ENCODE peak calls at places on chromosomes 7 and 10, in ten cellular contexts. W is tibial artery; O is DND-41; Q is effector memory CD4-positive, alpha-beta T cell; E is endodermal cell; Z is IMR-90; F is mammary epithelial cell; H is psoas muscle; C is cardiac muscle cell; B is HepG2. X is an unnamed sample. For H3K4me1, the result is how much of the 10 kb centered on the place peaks cover.

GRCh38 chr7:127338122-127338521 is 54.4 kb downstream of the ZNF800 start:
- DNase-seq in W (no peak), O (no peak), Q (no peak), E (no peak), Z (no peak), F (no peak), H (no peak), C (no peak), B (no peak), X (no peak)

GRCh38 chr10:28810062-28810870 is 132.9 kb downstream of the BAMBI start:
- DNase-seq in W (no peak), O (no peak), Q (no peak), E (peak), Z (peak), F (no peak), H (no peak), C (peak), B (no peak), X (no peak)

GRCh38 chr10:86251426-86251825 is 115.2 kb downstream of the GRID1 start:
- DNase-seq in W (no peak), O (no peak), Q (no peak), E (no peak), Z (no peak), F (no peak), H (no peak), C (no peak), B (no peak), X (no peak)

GRCh38 chr10:36448760-36449681 is 676.4 kb upstream of the ANKRD30A start:
- DNase-seq in W (no peak), O (no peak), Q (no peak), E (peak), Z (peak), F (no peak), H (no peak), C (no peak), B (no peak), X (no peak)

GRCh38 chr7:34748244-34749039 is 90.4 kb downstream of the NPSR1 start:
- DNase-seq in W (no peak), O (no peak), Q (no peak), E (peak), Z (peak), F (peak), H (peak), C (no peak), B (peak), X (no peak)

GRCh38 chr7:135512135-135512887 is 2.4 kb upstream of the CNOT4 start:
- DNase-seq in W (no peak), O (peak), Q (no peak), E (no peak), Z (peak), F (peak), H (no peak), C (peak), B (peak), X (peak)

GRCh38 chr10:5894873-5895272 is 4.8 kb downstream of the FBH1 start:
- DNase-seq in W (peak), O (no peak), Q (no peak), E (no peak), Z (no peak), F (no peak), H (no peak), C (peak), B (no peak), X (no peak)

GRCh38 chr7:150820148-150820547 is 19.6 kb downstream of the TMEM176A start:
- DNase-seq in W (no peak), O (no peak), Q (no peak), E (no peak), Z (no peak), F (no peak), H (no peak), C (no peak), B (no peak), X (no peak)

GRCh38 chr7:112161253-112162160 is 44.7 kb downstream of the DOCK4 start:
- DNase-seq in W (no peak), O (no peak), Q (no peak), E (no peak), Z (no peak), F (no peak), H (no peak), C (no peak), B (peak), X (no peak)

GRCh38 chr10:58475322-58476277 is 37.1 kb upstream of the BICC1 start:
- DNase-seq in W (no peak), O (no peak), Q (no peak), E (no peak), Z (peak), F (peak), H (no peak), C (no peak), B (no peak), X (no peak)

GRCh38 chr10:35792301-35792700 is 150.2 kb upstream of the FZD8 start:
- DNase-seq in W (no peak), O (no peak), Q (no peak), E (no peak), Z (peak), F (no peak), H (no peak), C (no peak), B (no peak), X (no peak)

GRCh38 chr7:11358637-11359036 is 385.0 kb downstream of the PHF14 start:
- DNase-seq in W (no peak), O (no peak), Q (no peak), E (no peak), Z (no peak), F (no peak), H (no peak), C (no peak), B (no peak), X (no peak)

GRCh38 chr7:112481833-112482669 is 1.3 kb downstream of the LSMEM1 start:
- DNase-seq in W (peak), O (no peak), Q (no peak), E (peak), Z (peak), F (peak), H (peak), C (no peak), B (no peak), X (no peak)

GRCh38 chr10:43258032-43258921 is 8.6 kb downstream of the RASGEF1A start:
- DNase-seq in W (no peak), O (no peak), Q (no peak), E (no peak), Z (no peak), F (no peak), H (no peak), C (no peak), B (no peak), X (no peak)

GRCh38 chr7:142868881-142869415 is 14.1 kb downstream of the EPHB6 start:
- DNase-seq in W (no peak), O (no peak), Q (no peak), E (peak), Z (no peak), F (no peak), H (no peak), C (no peak), B (no peak), X (no peak)

GRCh38 chr7:64686493-64687184 is 20.7 kb downstream of the ZNF107 start:
- DNase-seq in W (no peak), O (peak), Q (no peak), E (no peak), Z (no peak), F (peak), H (no peak), C (no peak), B (peak), X (peak)

GRCh38 chr7:76011437-76011836 is 17.0 kb upstream of the TMEM120A start:
- DNase-seq in W (peak), O (no peak), Q (no peak), E (no peak), Z (peak), F (no peak), H (peak), C (peak), B (no peak), X (peak)

GRCh38 chr7:141288626-141289025 is 214.8 kb downstream of the TMEM178B start:
- DNase-seq in W (no peak), O (no peak), Q (no peak), E (no peak), Z (no peak), F (no peak), H (no peak), C (no peak), B (no peak), X (no peak)

GRCh38 chr7:45987521-45988290 is 66.6 kb upstream of the IGFBP3 start:
- DNase-seq in W (peak), O (no peak), Q (no peak), E (peak), Z (no peak), F (no peak), H (no peak), C (no peak), B (peak), X (no peak)

GRCh38 chr10:13349776-13350274 is 1.7 kb upstream of the SEPHS1 start:
- DNase-seq in W (peak), O (peak), Q (no peak), E (peak), Z (peak), F (peak), H (peak), C (peak), B (no peak), X (peak)

GRCh38 chr7:72751978-72752377 is 76.0 kb downstream of the TYW1B start:
- DNase-seq in W (no peak), O (no peak), Q (no peak), E (peak), Z (no peak), F (no peak), H (no peak), C (peak), B (no peak), X (no peak)

GRCh38 chr7:130996841-130997231 is 262.8 kb upstream of the KLF14 start:
- DNase-seq in W (no peak), O (peak), Q (no peak), E (no peak), Z (peak), F (peak), H (no peak), C (no peak), B (peak), X (no peak)
- H3K4me1 ChIP-seq in W (under half), O (half or more), Q (half or more), E (under half), Z (under half), F (half or more), H (half or more), C (under half), B (half or more), X (under half)

GRCh38 chr7:132430863-132431822 is 145.1 kb downstream of the PLXNA4 start:
- DNase-seq in W (no peak), O (peak), Q (peak), E (no peak), Z (peak), F (peak), H (no peak), C (no peak), B (no peak), X (no peak)

GRCh38 chr7:132430466-132430862 is 145.8 kb downstream of the PLXNA4 start:
- DNase-seq in W (no peak), O (no peak), Q (no peak), E (no peak), Z (no peak), F (no peak), H (no peak), C (no peak), B (no peak), X (no peak)

GRCh38 chr7:132435016-132435990 is 141.0 kb downstream of the PLXNA4 start:
- DNase-seq in W (no peak), O (no peak), Q (no peak), E (no peak), Z (no peak), F (no peak), H (no peak), C (no peak), B (no peak), X (no peak)

GRCh38 chr7:132434041-132434440 is 142.2 kb downstream of the PLXNA4 start:
- DNase-seq in W (no peak), O (no peak), Q (no peak), E (no peak), Z (no peak), F (no peak), H (no peak), C (no peak), B (no peak), X (no peak)

DNA sequence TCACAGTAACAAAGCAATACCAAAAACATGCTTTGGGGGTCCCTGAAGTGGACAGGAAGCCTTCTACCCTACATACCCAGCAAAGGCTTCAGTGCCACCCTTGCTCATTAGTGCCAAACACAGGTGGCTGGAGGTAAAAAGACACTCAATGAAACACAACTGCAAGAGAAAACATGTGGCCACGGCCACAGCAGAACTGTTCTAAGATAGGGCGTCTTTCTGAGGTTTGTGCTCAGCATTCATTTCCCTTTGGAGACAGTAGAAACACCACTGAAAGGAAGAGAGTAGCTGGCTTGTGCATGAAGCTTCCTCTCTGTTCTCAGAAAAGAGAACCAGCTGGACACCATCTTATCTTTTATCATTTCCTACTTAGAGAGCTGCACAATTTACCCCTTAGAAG is 143.0 kb downstream of the PLXNA4 start:
- DNase-seq in W (no peak), O (no peak), Q (no peak), E (no peak), Z (no peak), F (no peak), H (no peak), C (no peak), B (no peak), X (no peak)
- H3K4me1 ChIP-seq in W (under half), O (under half), Q (under half), E (under half), Z (under half), F (under half), H (under half), C (under half), B (under half), X (under half)

GRCh38 chr7:101913247-101913721 is 95.9 kb downstream of the CUX1 start:
- DNase-seq in W (no peak), O (no peak), Q (no peak), E (no peak), Z (no peak), F (no peak), H (no peak), C (no peak), B (no peak), X (no peak)

GRCh38 chr7:101912711-101913110 is 95.3 kb downstream of the CUX1 start:
- DNase-seq in W (no peak), O (no peak), Q (no peak), E (no peak), Z (peak), F (no peak), H (no peak), C (no peak), B (no peak), X (no peak)

GRCh38 chr7:101911011-101911799 is 93.8 kb downstream of the CUX1 start:
- DNase-seq in W (no peak), O (no peak), Q (no peak), E (no peak), Z (peak), F (no peak), H (no peak), C (no peak), B (no peak), X (no peak)

GRCh38 chr7:101913876-101914275 is 96.5 kb downstream of the CUX1 start:
- DNase-seq in W (no peak), O (no peak), Q (no peak), E (no peak), Z (peak), F (no peak), H (no peak), C (no peak), B (no peak), X (no peak)

DNA sequence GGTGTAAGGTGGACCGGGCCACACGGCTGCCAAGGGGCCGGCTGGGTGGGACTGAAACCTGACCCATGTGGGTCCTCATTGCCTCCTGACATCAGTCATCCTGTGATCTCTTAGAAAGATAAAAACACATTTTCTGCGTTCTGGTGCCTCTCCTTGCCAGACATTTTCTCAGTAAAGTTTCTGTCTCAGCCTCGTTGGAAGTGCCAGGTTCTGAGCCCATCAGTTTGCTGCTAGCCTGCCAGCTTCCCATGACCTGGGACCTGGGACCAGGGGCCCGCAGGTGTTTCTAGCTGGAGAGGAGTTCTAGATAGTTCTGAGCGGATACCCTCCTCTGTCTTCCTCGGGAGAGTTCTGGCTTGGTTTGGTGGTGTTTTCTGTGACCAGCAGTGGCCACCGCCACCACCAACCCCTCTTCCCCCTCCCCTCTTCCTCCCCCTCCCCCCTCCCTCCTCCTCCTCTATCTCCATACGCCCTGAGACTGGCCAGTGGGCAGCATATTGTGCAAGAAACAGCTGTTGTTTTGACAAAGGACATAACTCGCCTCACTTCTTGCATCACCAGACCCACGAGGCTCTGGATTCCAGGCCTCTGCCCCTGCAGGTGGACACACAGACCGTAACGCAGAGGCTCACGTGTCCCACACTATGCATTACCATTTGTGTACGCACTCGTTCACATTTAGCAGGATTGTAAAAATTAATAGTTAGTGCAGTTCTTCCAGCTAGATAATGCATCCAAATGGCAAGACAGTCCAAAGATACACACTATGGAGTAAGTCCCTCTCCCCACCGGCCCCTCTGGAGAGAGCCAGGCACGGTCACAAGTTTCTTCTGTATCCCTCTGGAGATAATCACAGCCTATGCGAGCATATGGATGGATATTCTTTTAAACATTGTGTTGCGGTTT is 94.6 kb downstream of the CUX1 start:
- DNase-seq in W (no peak), O (no peak), Q (no peak), E (no peak), Z (peak), F (no peak), H (peak), C (no peak), B (peak), X (no peak)
- H3K4me1 ChIP-seq in W (under half), O (under half), Q (under half), E (under half), Z (under half), F (under half), H (under half), C (under half), B (under half), X (under half)

GRCh38 chr7:28575241-28575643 is 162.9 kb downstream of the CREB5 start:
- DNase-seq in W (no peak), O (no peak), Q (no peak), E (no peak), Z (peak), F (peak), H (no peak), C (no peak), B (no peak), X (no peak)
- H3K4me1 ChIP-seq in W (under half), O (under half), Q (under half), E (under half), Z (under half), F (under half), H (under half), C (under half), B (under half), X (half or more)

DNA sequence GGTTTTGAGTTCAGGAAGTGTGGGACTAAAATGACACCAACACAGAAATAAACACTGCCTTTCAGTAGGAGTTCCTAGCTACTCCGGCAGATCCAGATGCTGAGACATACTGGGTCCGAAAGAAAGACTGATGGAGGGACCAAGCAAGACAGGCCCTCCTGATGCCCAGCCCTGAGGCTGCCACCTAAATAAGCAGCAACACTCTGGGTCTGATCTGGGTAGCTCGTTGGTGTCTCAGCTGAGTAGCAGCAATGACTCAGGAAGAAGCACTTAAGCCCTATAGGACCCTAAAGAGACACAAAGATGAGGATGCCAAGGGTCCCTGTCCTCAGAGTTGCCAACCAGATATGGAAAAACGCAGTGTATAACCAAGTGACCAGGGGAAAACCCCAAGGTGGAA is 190.7 kb downstream of the FAM107B start:
- DNase-seq in W (no peak), O (no peak), Q (no peak), E (no peak), Z (no peak), F (no peak), H (no peak), C (no peak), B (no peak), X (no peak)
- H3K4me1 ChIP-seq in W (under half), O (under half), Q (half or more), E (under half), Z (under half), F (under half), H (under half), C (under half), B (half or more), X (half or more)

DNA sequence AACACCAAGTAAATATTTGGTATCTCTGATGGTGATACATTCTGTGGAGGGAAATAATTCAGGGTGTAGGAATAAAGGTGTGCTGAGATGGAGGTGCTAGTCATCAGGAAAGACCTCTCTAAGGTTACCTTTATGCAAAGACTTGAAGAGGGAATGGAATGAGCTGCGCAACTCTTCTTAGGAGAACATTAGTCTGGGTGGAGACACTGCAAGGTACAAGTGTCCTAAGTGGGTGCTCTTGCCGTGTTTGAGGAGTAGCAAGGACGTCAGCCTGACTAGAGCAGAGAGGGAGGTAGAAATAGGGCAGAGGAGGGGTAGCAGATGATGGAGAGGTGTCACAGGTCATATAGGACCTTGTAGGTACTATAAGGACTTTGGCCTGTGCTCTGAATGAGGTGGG is 148.1 kb downstream of the AUTS2 start:
- DNase-seq in W (no peak), O (no peak), Q (no peak), E (no peak), Z (no peak), F (no peak), H (no peak), C (no peak), B (no peak), X (no peak)
- H3K4me1 ChIP-seq in W (under half), O (under half), Q (under half), E (under half), Z (under half), F (under half), H (under half), C (under half), B (under half), X (under half)

GRCh38 chr7:6706666-6707407 is at the start of gene ZNF12:
- DNase-seq in W (peak), O (peak), Q (peak), E (peak), Z (peak), F (peak), H (peak), C (peak), B (peak), X (peak)
- H3K4me1 ChIP-seq in W (under half), O (under half), Q (under half), E (under half), Z (under half), F (under half), H (under half), C (under half), B (half or more), X (under half)

GRCh38 chr7:66756859-66757258 is 16.3 kb downstream of the RABGEF1 start:
- DNase-seq in W (no peak), O (no peak), Q (no peak), E (no peak), Z (no peak), F (no peak), H (no peak), C (no peak), B (no peak), X (no peak)
- H3K4me1 ChIP-seq in W (under half), O (under half), Q (under half), E (under half), Z (under half), F (under half), H (under half), C (under half), B (half or more), X (under half)

X was measured in OCI-LY7.